ENCODE peak calls at places on chromosome 11, in seven cellular contexts. One of them, this sample, is unnamed.
A peak's percentile ranks its signal among the peaks of the same experiment; 100 is the strongest.

GRCh38 chr11:43547411-43547718 is 133.2 kb upstream of the HSD17B12 start:
- DNase-seq in ovary: peak; percentile 78
- DNase-seq in tibial nerve: no peak
- DNase-seq in stomach: peak; percentile 26
- DNase-seq in H1: no peak
- DNase-seq in sigmoid colon: no peak
- DNase-seq in A549: no peak
- DNase-seq in this sample: no peak

GRCh38 chr11:36073411-36074203 is 129.7 kb downstream of the LDLRAD3 start:
- DNase-seq in sigmoid colon: no peak
- DNase-seq in H1: no peak
- DNase-seq in tibial nerve: no peak
- DNase-seq in ovary: peak; percentile 69
- DNase-seq in stomach: peak; percentile 36
- DNase-seq in A549: no peak
- DNase-seq in this sample: no peak

GRCh38 chr11:106668147-106668546 is 350.1 kb downstream of the GUCY1A2 start:
- DNase-seq in A549: no peak
- DNase-seq in ovary: no peak
- DNase-seq in sigmoid colon: no peak
- DNase-seq in tibial nerve: no peak
- DNase-seq in stomach: no peak
- DNase-seq in H1: no peak
- DNase-seq in this sample: no peak

GRCh38 chr11:43806976-43807375 is 73.7 kb upstream of the ALKBH3 start:
- DNase-seq in H1: no peak
- DNase-seq in ovary: no peak
- DNase-seq in A549: no peak
- DNase-seq in sigmoid colon: no peak
- DNase-seq in stomach: no peak
- DNase-seq in tibial nerve: no peak
- DNase-seq in this sample: no peak

GRCh38 chr11:45917286-45917622 is 423 bp downstream of the PEX16 start:
- DNase-seq in H1: no peak
- DNase-seq in sigmoid colon: no peak
- DNase-seq in tibial nerve: no peak
- DNase-seq in stomach: no peak
- DNase-seq in A549: no peak
- DNase-seq in ovary: no peak
- DNase-seq in this sample: no peak

GRCh38 chr11:15800121-15800800 is 556.1 kb downstream of the SOX6 start:
- DNase-seq in tibial nerve: peak; percentile 14
- DNase-seq in ovary: no peak
- DNase-seq in H1: no peak
- DNase-seq in sigmoid colon: no peak
- DNase-seq in stomach: peak; percentile 50
- DNase-seq in A549: no peak
- DNase-seq in this sample: no peak

GRCh38 chr11:16093889-16094653 is 262.3 kb downstream of the SOX6 start:
- DNase-seq in sigmoid colon: no peak
- DNase-seq in ovary: no peak
- DNase-seq in A549: no peak
- DNase-seq in H1: no peak
- DNase-seq in tibial nerve: no peak
- DNase-seq in stomach: no peak
- DNase-seq in this sample: no peak

GRCh38 chr11:27610287-27610686 is 90.0 kb downstream of the BDNF start:
- DNase-seq in tibial nerve: no peak
- DNase-seq in ovary: no peak
- DNase-seq in H1: no peak
- DNase-seq in stomach: no peak
- DNase-seq in sigmoid colon: no peak
- DNase-seq in A549: no peak
- DNase-seq in this sample: no peak

GRCh38 chr11:34214961-34215805 is 109.8 kb downstream of the NAT10 start:
- DNase-seq in stomach: no peak
- DNase-seq in A549: peak; percentile 64
- DNase-seq in H1: no peak
- DNase-seq in tibial nerve: no peak
- DNase-seq in sigmoid colon: no peak
- DNase-seq in ovary: no peak
- DNase-seq in this sample: no peak

GRCh38 chr11:123801765-123802164 is 4.4 kb downstream of the OR6M1 start:
- DNase-seq in H1: no peak
- DNase-seq in sigmoid colon: no peak
- DNase-seq in ovary: no peak
- DNase-seq in stomach: no peak
- DNase-seq in A549: no peak
- DNase-seq in tibial nerve: no peak
- DNase-seq in this sample: no peak

GRCh38 chr11:9461760-9462134 is 935 bp downstream of the ZNF143 start:
- DNase-seq in A549: peak; percentile 33
- DNase-seq in stomach: no peak
- DNase-seq in tibial nerve: no peak
- DNase-seq in sigmoid colon: no peak
- DNase-seq in H1: no peak
- DNase-seq in ovary: no peak
- DNase-seq in this sample: no peak

GRCh38 chr11:9462172-9462799 is 1.5 kb downstream of the ZNF143 start:
- DNase-seq in stomach: no peak
- DNase-seq in ovary: no peak
- DNase-seq in A549: no peak
- DNase-seq in H1: no peak
- DNase-seq in tibial nerve: no peak
- DNase-seq in sigmoid colon: no peak
- DNase-seq in this sample: no peak

GRCh38 chr11:9460322-9461067 is at the start of gene ZNF143:
- DNase-seq in A549: peak; percentile 100
- DNase-seq in H1: peak; percentile 100
- DNase-seq in tibial nerve: peak; percentile 99
- DNase-seq in ovary: peak; percentile 100
- DNase-seq in sigmoid colon: peak; percentile 100
- DNase-seq in stomach: peak; percentile 100
- DNase-seq in this sample: peak; percentile 100

GRCh38 chr11:9459573-9460321 is 1.1 kb upstream of the ZNF143 start:
- DNase-seq in H1: no peak
- DNase-seq in stomach: no peak
- DNase-seq in tibial nerve: no peak
- DNase-seq in sigmoid colon: no peak
- DNase-seq in A549: peak; percentile 66
- DNase-seq in ovary: peak; percentile 43
- DNase-seq in this sample: no peak

DNA sequence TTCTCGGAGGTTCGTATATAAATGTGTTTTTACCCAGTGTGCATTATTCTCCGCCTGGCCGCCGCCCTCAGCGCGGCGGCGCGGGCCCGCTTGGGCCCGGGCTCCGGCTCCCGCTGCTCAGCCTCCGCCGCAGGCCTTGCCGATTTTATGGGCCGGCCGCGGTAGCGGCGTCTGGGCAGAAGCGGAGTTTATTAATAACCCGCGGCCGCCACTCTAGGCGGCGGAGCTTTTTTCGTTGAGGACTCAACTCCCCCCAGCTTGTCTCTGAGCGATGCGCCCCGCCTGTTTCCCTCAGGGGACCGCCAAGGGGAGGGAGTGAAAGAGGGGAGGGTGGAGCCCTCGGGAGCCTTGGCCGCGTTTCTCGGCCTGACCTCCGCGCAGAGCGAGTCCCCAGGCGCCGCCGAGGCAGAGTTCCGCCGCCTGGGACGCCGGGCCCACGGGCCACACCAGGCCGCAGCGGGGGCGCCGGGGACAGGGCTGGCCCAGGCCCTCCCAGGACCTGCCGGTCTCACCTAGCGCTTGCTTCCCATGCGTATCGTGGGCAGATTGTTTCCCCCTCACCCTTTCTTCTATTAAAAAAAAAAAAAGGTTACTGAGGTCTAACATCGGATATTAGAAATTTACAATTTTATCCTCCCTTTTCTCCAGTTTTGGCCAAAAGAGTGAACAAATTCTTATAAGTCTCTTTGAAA is 402 bp downstream of the ZNF143 start:
- DNase-seq in ovary: peak; percentile 92
- DNase-seq in H1: no peak
- DNase-seq in sigmoid colon: peak; percentile 96
- DNase-seq in A549: peak; percentile 91
- DNase-seq in tibial nerve: peak; percentile 73
- DNase-seq in stomach: peak; percentile 83
- DNase-seq in this sample: peak; percentile 97
- TF ChIP-seq POLR2A in ovary: peak; percentile 83
- TF ChIP-seq POLR2A in H1: peak; percentile 92
- TF ChIP-seq POLR2A in sigmoid colon: peak; percentile 64
- TF ChIP-seq POLR2A in A549: peak; percentile 74
- TF ChIP-seq POLR2A in tibial nerve: peak; percentile 83
- TF ChIP-seq POLR2A in stomach: no peak
- TF ChIP-seq POLR2A in this sample: peak; percentile 88

GRCh38 chr11:129191649-129192048 is 476 bp downstream of the ARHGAP32 start:
- DNase-seq in tibial nerve: no peak
- DNase-seq in H1: no peak
- DNase-seq in sigmoid colon: no peak
- DNase-seq in ovary: no peak
- DNase-seq in stomach: no peak
- DNase-seq in A549: no peak
- DNase-seq in this sample: no peak

GRCh38 chr11:129189646-129190045 is 2.5 kb downstream of the ARHGAP32 start:
- DNase-seq in stomach: no peak
- DNase-seq in H1: no peak
- DNase-seq in ovary: no peak
- DNase-seq in tibial nerve: no peak
- DNase-seq in sigmoid colon: no peak
- DNase-seq in A549: peak; percentile 48
- DNase-seq in this sample: no peak

GRCh38 chr11:129190087-129190486 is 2.0 kb downstream of the ARHGAP32 start:
- DNase-seq in A549: peak; percentile 60
- DNase-seq in tibial nerve: no peak
- DNase-seq in sigmoid colon: no peak
- DNase-seq in H1: no peak
- DNase-seq in stomach: peak; percentile 29
- DNase-seq in ovary: no peak
- DNase-seq in this sample: no peak

GRCh38 chr11:129195682-129196081 is 3.6 kb upstream of the ARHGAP32 start:
- DNase-seq in stomach: no peak
- DNase-seq in A549: no peak
- DNase-seq in tibial nerve: no peak
- DNase-seq in sigmoid colon: no peak
- DNase-seq in ovary: no peak
- DNase-seq in H1: no peak
- DNase-seq in this sample: no peak

GRCh38 chr11:129192150-129192549 is at the start of gene ARHGAP32:
- DNase-seq in sigmoid colon: no peak
- DNase-seq in stomach: no peak
- DNase-seq in H1: no peak
- DNase-seq in A549: peak; percentile 8
- DNase-seq in ovary: no peak
- DNase-seq in tibial nerve: no peak
- DNase-seq in this sample: no peak
- TF ChIP-seq EP300 in sigmoid colon: no peak
- TF ChIP-seq EP300 in stomach: no peak
- TF ChIP-seq EP300 in H1: no peak
- TF ChIP-seq EP300 in A549: no peak
- TF ChIP-seq EP300 in ovary: no peak
- TF ChIP-seq EP300 in tibial nerve: no peak
- TF ChIP-seq EP300 in this sample: no peak

DNA sequence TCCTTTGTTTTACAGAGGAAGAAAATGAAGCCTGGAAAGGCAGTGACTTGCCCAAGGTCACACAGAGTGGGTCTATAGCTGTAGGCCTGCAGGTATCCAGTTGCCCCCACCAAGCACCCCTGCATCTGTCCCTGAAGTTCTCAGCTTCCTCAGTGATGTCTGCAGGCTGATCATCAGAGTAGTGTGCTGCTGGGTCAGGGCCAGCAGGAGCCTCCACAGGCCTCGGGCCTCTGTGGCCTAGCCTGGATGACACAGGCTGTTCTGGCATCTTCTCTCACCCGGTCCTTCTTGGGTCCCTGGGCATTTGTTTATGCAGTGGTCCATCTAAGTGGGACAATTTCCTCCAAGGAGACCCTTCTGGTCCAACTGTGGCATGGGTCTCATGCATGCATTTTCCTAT is 74.8 kb upstream of the E2F8 start:
- DNase-seq in A549: no peak
- DNase-seq in H1: no peak
- DNase-seq in sigmoid colon: no peak
- DNase-seq in ovary: no peak
- DNase-seq in stomach: no peak
- DNase-seq in tibial nerve: no peak
- DNase-seq in this sample: peak; percentile 82
- H3K27ac ChIP-seq in A549: no peak overlapping the region
- H3K27ac ChIP-seq in H1: no peak overlapping the region
- H3K27ac ChIP-seq in sigmoid colon: no peak overlapping the region
- H3K27ac ChIP-seq in ovary: no peak overlapping the region
- H3K27ac ChIP-seq in stomach: no peak overlapping the region
- H3K27ac ChIP-seq in tibial nerve: no peak overlapping the region
- H3K27ac ChIP-seq in this sample: no peak overlapping the region

GRCh38 chr11:65016705-65017104 is 2.7 kb downstream of the ARL2 start:
- DNase-seq in sigmoid colon: no peak
- DNase-seq in ovary: no peak
- DNase-seq in A549: no peak
- DNase-seq in H1: no peak
- DNase-seq in tibial nerve: no peak
- DNase-seq in stomach: no peak
- DNase-seq in this sample: no peak

GRCh38 chr11:65017927-65018326 is 4.0 kb downstream of the ARL2 start:
- DNase-seq in H1: no peak
- DNase-seq in sigmoid colon: no peak
- DNase-seq in stomach: no peak
- DNase-seq in tibial nerve: no peak
- DNase-seq in A549: no peak
- DNase-seq in ovary: no peak
- DNase-seq in this sample: no peak

GRCh38 chr11:65013692-65014145 is 241 bp upstream of the ARL2 start:
- DNase-seq in H1: peak; percentile 78
- DNase-seq in A549: peak; percentile 94
- DNase-seq in sigmoid colon: peak; percentile 96
- DNase-seq in stomach: peak; percentile 89
- DNase-seq in tibial nerve: peak; percentile 78
- DNase-seq in ovary: peak; percentile 95
- DNase-seq in this sample: no peak

GRCh38 chr11:65013130-65013691 is 749 bp upstream of the ARL2 start:
- DNase-seq in ovary: peak; percentile 92
- DNase-seq in stomach: peak; percentile 93
- DNase-seq in sigmoid colon: peak; percentile 97
- DNase-seq in H1: no peak
- DNase-seq in A549: no peak
- DNase-seq in tibial nerve: peak; percentile 85
- DNase-seq in this sample: peak; percentile 99

GRCh38 chr11:65014146-65014960 is at the start of gene ARL2:
- DNase-seq in stomach: peak; percentile 36
- DNase-seq in A549: no peak
- DNase-seq in ovary: no peak
- DNase-seq in tibial nerve: no peak
- DNase-seq in H1: no peak
- DNase-seq in sigmoid colon: no peak
- DNase-seq in this sample: peak; percentile 97
- TF ChIP-seq POLR2A in stomach: no peak
- TF ChIP-seq POLR2A in A549: peak; percentile 26
- TF ChIP-seq POLR2A in ovary: peak; percentile 32
- TF ChIP-seq POLR2A in tibial nerve: no peak
- TF ChIP-seq POLR2A in H1: no peak
- TF ChIP-seq POLR2A in sigmoid colon: no peak
- TF ChIP-seq POLR2A in this sample: no peak